ENCODE peak calls at places on chromosomes 1 and 21, in seven cellular contexts. Z is activated CD4-positive, alpha-beta T cell treated with anti-CD3 and anti-CD28 coated beads, Interleukin-2, amount 50 U/mL, for 1 hour; F is GM12878; V is left lung; X is tibial artery; B is occipital lobe; U is NCI-H69. L is an unnamed sample.

GRCh38 chr1:154971341-154971998 is 923 bp upstream of the SHC1 start:
- DNase-seq in Z (no peak), F (no peak), V (no peak), X (no peak), B (no peak), U (no peak), L (no peak)

GRCh38 chr1:209751627-209752231 is 4.1 kb upstream of the TRAF3IP3 start:
- DNase-seq in Z (no peak), F (peak), V (no peak), X (no peak), B (no peak), U (no peak), L (no peak)

GRCh38 chr1:108896160-108897150 is 19.7 kb downstream of the GPSM2 start:
- DNase-seq in Z (no peak), F (no peak), V (no peak), X (no peak), B (no peak), U (no peak), L (no peak)

GRCh38 chr21:39451332-39452206 is at the start of gene SH3BGR:
- DNase-seq in Z (no peak), F (no peak), V (peak), X (peak), B (peak), U (peak), L (no peak)

GRCh38 chr21:45550552-45551210 is 8.4 kb upstream of the SLC19A1 start:
- DNase-seq in Z (no peak), F (peak), V (peak), X (peak), B (no peak), U (no peak), L (no peak)

GRCh38 chr1:226738421-226738994 is 574 bp downstream of the ITPKB start:
- DNase-seq in Z (peak), F (no peak), V (peak), X (peak), B (peak), U (peak), L (no peak)

GRCh38 chr1:116997011-116997410 is 4.5 kb upstream of the CD101 start:
- DNase-seq in Z (no peak), F (no peak), V (no peak), X (no peak), B (no peak), U (no peak), L (no peak)

GRCh38 chr1:12615916-12616708 is 1.9 kb downstream of the DHRS3 start:
- DNase-seq in Z (no peak), F (no peak), V (peak), X (peak), B (no peak), U (peak), L (no peak)

GRCh38 chr1:81921851-81922462 is 121.2 kb downstream of the ADGRL2 start:
- DNase-seq in Z (no peak), F (no peak), V (no peak), X (no peak), B (no peak), U (no peak), L (no peak)

GRCh38 chr1:84493747-84494146 is 12.4 kb upstream of the SPATA1 start:
- DNase-seq in Z (no peak), F (no peak), V (no peak), X (no peak), B (no peak), U (no peak), L (no peak)

GRCh38 chr1:214155987-214156567 is 124.9 kb upstream of the SMYD2 start:
- DNase-seq in Z (no peak), F (no peak), V (no peak), X (no peak), B (no peak), U (no peak), L (no peak)